ENCODE peak calls at places on chromosome 3, in five cellular contexts. A, T, M, W and I are unnamed samples.
A peak's percentile ranks its signal among the peaks of the same experiment; 100 is the strongest.

GRCh38 chr3:78003090-78003489 is 963.2 kb downstream of the ROBO2 start:
- DNase-seq in A (no peak), T (no peak), M (no peak), W (no peak), I (no peak)

GRCh38 chr3:59751606-59752005 is 701.8 kb upstream of the CFAP20DC start:
- DNase-seq in A (no peak), T (no peak), M (no peak), W (no peak), I (no peak)

GRCh38 chr3:17765819-17766472 is 23.5 kb upstream of the TBC1D5 start:
- DNase-seq in A (no peak), T (no peak), M (no peak), W (no peak), I (no peak)

GRCh38 chr3:44476181-44476599 is 1.3 kb downstream of the ZNF445 start:
- DNase-seq in A (no peak), T (no peak), M (no peak), W (no peak), I (no peak)

GRCh38 chr3:99925584-99925983 is 107.9 kb downstream of the CMSS1 start:
- DNase-seq in A (no peak), T (no peak), M (no peak), W (peak; percentile 75), I (no peak)

GRCh38 chr3:143628971-143629370 is 219.3 kb downstream of the SLC9A9 start:
- DNase-seq in A (no peak), T (no peak), M (no peak), W (no peak), I (no peak)

GRCh38 chr3:174101244-174101643 is 703.7 kb downstream of the NLGN1 start:
- DNase-seq in A (no peak), T (no peak), M (no peak), W (no peak), I (no peak)

GRCh38 chr3:22684739-22685138 is 518.4 kb upstream of the UBE2E2 start:
- DNase-seq in A (no peak), T (no peak), M (no peak), W (no peak), I (no peak)

GRCh38 chr3:53109190-53109589 is 21.0 kb downstream of the RFT1 start:
- DNase-seq in A (no peak), T (no peak), M (no peak), W (no peak), I (no peak)

GRCh38 chr3:158672293-158673176 is at the start of gene LXN:
- DNase-seq in A (peak; percentile 81), T (peak; percentile 95), M (peak; percentile 76), W (peak; percentile 92), I (peak; percentile 95)

GRCh38 chr3:156094391-156094790 is 26.0 kb upstream of the KCNAB1 start:
- DNase-seq in A (no peak), T (no peak), M (no peak), W (no peak), I (no peak)

GRCh38 chr3:156098437-156099035 is 21.8 kb upstream of the KCNAB1 start:
- DNase-seq in A (no peak), T (no peak), M (no peak), W (no peak), I (no peak)

DNA sequence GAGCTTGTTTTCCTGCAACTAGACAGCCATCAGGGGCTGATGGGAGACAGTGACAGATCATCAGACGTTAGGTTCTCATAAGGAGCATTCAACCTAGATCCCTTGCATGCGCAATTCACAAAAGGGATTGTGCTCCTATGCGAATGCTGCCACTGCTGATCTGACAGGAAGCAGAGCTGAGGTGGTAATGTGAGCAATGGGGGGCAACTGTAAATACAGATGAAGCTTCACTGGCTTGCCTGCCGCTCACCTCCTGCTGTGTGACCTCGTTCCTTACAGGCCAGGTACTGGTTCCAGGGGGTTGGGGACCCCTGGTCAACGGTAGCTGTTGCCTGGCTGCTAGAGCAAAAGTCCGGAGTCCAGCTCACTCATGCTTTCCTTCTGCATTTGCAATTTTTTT is 26.4 kb upstream of the KCNAB1 start:
- DNase-seq in A (no peak), T (no peak), M (no peak), W (no peak), I (no peak)
- H3K36me3 ChIP-seq in A (no peaks in the 10 kb centered on the region), T (no peaks in the 10 kb centered on the region), M (no peaks in the 10 kb centered on the region), W (no peaks in the 10 kb centered on the region), I (no peaks in the 10 kb centered on the region)

GRCh38 chr3:191283400-191283799 is 45.8 kb upstream of the CCDC50 start:
- DNase-seq in A (no peak), T (no peak), M (no peak), W (no peak), I (no peak)
- H3K4me1 ChIP-seq in A (no peaks in the 10 kb centered on the region), T (no peaks in the 10 kb centered on the region), M (no peaks in the 10 kb centered on the region), W (no peaks in the 10 kb centered on the region), I (no peaks in the 10 kb centered on the region)

DNA sequence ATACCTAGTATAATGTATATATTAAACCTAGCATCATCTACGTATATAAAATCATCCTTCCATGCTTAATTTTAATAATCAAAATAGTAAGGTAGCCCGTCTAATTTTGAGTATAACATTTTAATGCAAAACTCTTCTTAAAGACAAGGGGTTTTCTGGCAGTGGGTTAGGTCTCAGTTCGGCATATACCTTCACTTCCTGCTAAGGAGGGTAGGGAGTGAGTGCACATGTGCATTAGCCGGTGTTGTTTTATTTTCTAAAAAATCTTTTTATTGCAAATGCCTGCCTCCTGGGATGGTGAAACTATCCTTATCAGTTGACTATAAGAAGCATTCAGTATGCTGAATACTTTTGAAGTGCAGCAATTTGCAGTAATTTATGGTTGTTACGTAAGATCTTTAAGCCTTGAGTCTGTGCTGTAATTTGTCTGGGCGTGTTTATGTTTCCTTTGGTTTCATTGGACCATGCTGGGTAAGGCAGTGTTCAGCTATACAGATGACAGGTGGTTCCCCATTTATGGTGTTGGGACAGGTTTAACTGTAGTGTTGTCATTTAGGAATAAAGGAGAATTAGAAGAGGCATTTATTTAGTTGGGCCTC is 11.7 kb downstream of the ARHGEF26 start:
- DNase-seq in A (no peak), T (no peak), M (no peak), W (no peak), I (no peak)
- H3K36me3 ChIP-seq in A (no peaks in the 10 kb centered on the region), T (no peaks in the 10 kb centered on the region), M (no peaks in the 10 kb centered on the region), W (no peaks in the 10 kb centered on the region), I (no peaks in the 10 kb centered on the region)

GRCh38 chr3:120680193-120680894 is 1.7 kb downstream of the HGD start:
- DNase-seq in A (no peak), T (no peak), M (no peak), W (no peak), I (no peak)

GRCh38 chr3:120681018-120681417 is 1.0 kb downstream of the HGD start:
- DNase-seq in A (no peak), T (no peak), M (no peak), W (no peak), I (no peak)

GRCh38 chr3:120681506-120682038 is 467 bp downstream of the HGD start:
- DNase-seq in A (no peak), T (no peak), M (no peak), W (no peak), I (no peak)

GRCh38 chr3:120678984-120679383 is 3.1 kb downstream of the HGD start:
- DNase-seq in A (no peak), T (no peak), M (no peak), W (no peak), I (no peak)

GRCh38 chr3:120678331-120678845 is 3.7 kb downstream of the HGD start:
- DNase-seq in A (no peak), T (no peak), M (no peak), W (peak; percentile 89), I (no peak)
- H3K4me1 ChIP-seq in A (peaks cover 7% of the 10 kb centered on the region), T (peaks cover 31% of the 10 kb centered on the region), M (peaks cover 8% of the 10 kb centered on the region), W (peaks cover 38% of the 10 kb centered on the region), I (peaks cover 13% of the 10 kb centered on the region)

GRCh38 chr3:196067439-196067838 is 14.5 kb downstream of the TFRC start:
- DNase-seq in A (no peak), T (no peak), M (no peak), W (no peak), I (no peak)
- H3K36me3 ChIP-seq in A (peaks cover 18% of the 10 kb centered on the region), T (peaks cover 67% of the 10 kb centered on the region), M (peaks cover 75% of the 10 kb centered on the region), W (peaks cover 59% of the 10 kb centered on the region), I (no peaks in the 10 kb centered on the region)

DNA sequence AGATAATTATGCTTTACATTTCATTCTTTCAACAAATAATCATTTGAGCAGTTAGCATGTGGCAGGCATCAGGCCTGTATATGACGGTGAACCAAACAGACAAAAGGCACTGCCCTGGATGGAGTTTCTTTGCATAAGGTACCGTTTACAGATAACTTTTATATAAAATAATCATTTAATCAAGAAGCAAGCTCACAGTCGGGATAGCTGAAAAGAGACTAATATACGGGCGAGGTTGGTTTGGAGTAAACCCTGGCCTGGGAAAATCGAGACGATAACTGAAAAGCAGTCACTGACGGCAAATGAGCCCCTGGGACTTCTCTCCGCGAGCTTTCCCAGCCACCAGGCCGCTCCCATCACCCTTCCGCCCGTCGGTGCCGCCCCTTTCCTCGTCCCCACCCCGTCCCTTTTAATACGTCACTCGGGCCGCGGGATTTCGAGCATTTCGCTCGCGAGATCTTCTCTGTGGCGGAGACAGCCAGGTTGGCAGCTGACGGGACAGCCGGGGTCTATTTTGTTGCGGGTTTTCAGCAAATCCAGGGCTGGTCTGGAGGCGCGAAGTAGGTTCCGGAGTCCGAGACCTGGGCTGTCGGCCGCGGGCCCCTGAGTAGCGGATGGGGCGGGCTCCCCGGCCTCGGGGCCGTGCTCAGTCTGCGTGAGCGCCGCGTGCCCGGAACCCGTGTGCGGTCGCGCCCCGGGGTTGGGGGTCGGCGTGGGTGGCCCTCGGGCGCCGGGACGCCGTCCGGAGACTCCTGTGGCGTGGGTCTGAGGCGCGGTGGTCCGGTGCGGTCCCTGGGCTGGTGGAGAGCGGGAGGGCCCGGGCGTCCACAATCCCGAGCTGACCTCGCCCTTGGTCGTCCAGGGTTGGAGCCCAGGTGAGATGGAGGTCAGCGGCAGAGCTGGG is at the start of gene NMD3:
- DNase-seq in A (peak; percentile 97), T (peak; percentile 98), M (peak; percentile 89), W (peak; percentile 95), I (peak; percentile 96)
- H3K4me1 ChIP-seq in A (peaks cover 19% of the 10 kb centered on the region), T (no peaks in the 10 kb centered on the region), M (peaks cover 49% of the 10 kb centered on the region), W (peaks cover 29% of the 10 kb centered on the region), I (peaks cover 34% of the 10 kb centered on the region)

GRCh38 chr3:149390316-149390715 is 12.9 kb upstream of the TM4SF1 start:
- DNase-seq in A (no peak), T (no peak), M (no peak), W (no peak), I (no peak)
- H3K36me3 ChIP-seq in A (no peaks in the 10 kb centered on the region), T (no peaks in the 10 kb centered on the region), M (no peaks in the 10 kb centered on the region), W (no peaks in the 10 kb centered on the region), I (no peaks in the 10 kb centered on the region)